ENCODE peak calls at places on chromosomes 16 and 17, in ten cellular contexts. Z is Peyer's patch; W is CD8-positive, alpha-beta memory T cell; I is naive thymus-derived CD4-positive, alpha-beta T cell; H is mammary epithelial cell; Y is GM23248; K is SJCRH30; J is A673; D is effector memory CD4-positive, alpha-beta T cell; U is heart left ventricle. N is an unnamed sample. For H3K27me3 and H3K36me3, the result is how much of the 10 kb centered on the place peaks cover.

GRCh38 chr16:19005561-19006445 is 22.1 kb downstream of the TMC7 start:
- DNase-seq in I (no peak), K (peak), U (peak), H (peak), D (no peak), Y (peak), J (peak), W (no peak), Z (peak), N (no peak)

GRCh38 chr17:32755045-32755805 is 121.7 kb downstream of the MYO1D start:
- DNase-seq in K (peak), D (no peak), Y (peak), I (peak), J (peak), H (peak), U (no peak), W (peak), Z (no peak), N (no peak)

GRCh38 chr16:84648595-84649510 is 542 bp downstream of the KLHL36 start:
- DNase-seq in K (no peak), H (peak), W (peak), I (peak), U (peak), Y (peak), D (peak), Z (peak), J (no peak), N (no peak)

GRCh38 chr16:5188318-5189025 is 90.9 kb upstream of the EEF2KMT start:
- DNase-seq in U (no peak), W (no peak), D (no peak), J (no peak), K (no peak), Y (no peak), Z (no peak), H (no peak), I (no peak), N (no peak)

GRCh38 chr16:79519448-79519847 is 81.1 kb downstream of the MAF start:
- DNase-seq in K (no peak), D (no peak), U (peak), W (no peak), H (no peak), J (no peak), Y (no peak), Z (no peak), I (no peak), N (no peak)

GRCh38 chr17:73436966-73437365 is 125.2 kb upstream of the CDC42EP4 start:
- DNase-seq in W (no peak), I (no peak), J (peak), D (no peak), H (no peak), K (no peak), U (no peak), Y (no peak), Z (no peak), N (no peak)

GRCh38 chr16:2531371-2531695 is at the start of gene CEMP1:
- DNase-seq in J (no peak), Z (no peak), U (no peak), W (no peak), I (no peak), D (no peak), H (no peak), Y (no peak), K (no peak), N (no peak)

GRCh38 chr17:66302761-66303626 is 581 bp downstream of the PRKCA start:
- DNase-seq in W (peak), H (peak), U (peak), I (peak), Y (peak), Z (peak), J (peak), D (peak), K (peak), N (no peak)

GRCh38 chr16:53768593-53768992 is 64.6 kb downstream of the FTO start:
- DNase-seq in H (peak), Z (no peak), I (no peak), J (peak), D (no peak), K (peak), U (no peak), Y (peak), W (no peak), N (no peak)

GRCh38 chr16:25692307-25692706 is 548 bp downstream of the HS3ST4 start:
- DNase-seq in U (no peak), Y (peak), J (peak), H (no peak), W (no peak), I (no peak), K (no peak), D (no peak), Z (no peak), N (no peak)

GRCh38 chr16:69017036-69017783 is 88.2 kb upstream of the HAS3 start:
- DNase-seq in K (no peak), Z (no peak), I (no peak), D (no peak), J (peak), H (peak), U (no peak), Y (peak), W (no peak), N (no peak)

GRCh38 chr17:58242171-58242784 is 3.9 kb downstream of the LPO start:
- DNase-seq in U (no peak), D (no peak), Y (no peak), W (no peak), J (peak), H (no peak), Z (no peak), K (peak), I (no peak), N (no peak)

GRCh38 chr16:67548265-67549126 is 13.8 kb upstream of the CTCF start:
- DNase-seq in Z (no peak), W (no peak), H (no peak), U (no peak), J (no peak), I (no peak), D (no peak), Y (peak), K (no peak), N (no peak)

GRCh38 chr17:16944334-16945140 is 27.4 kb downstream of the TNFRSF13B start:
- DNase-seq in I (no peak), Z (no peak), J (no peak), Y (no peak), W (no peak), H (no peak), D (no peak), K (no peak), U (no peak), N (no peak)

GRCh38 chr17:41466988-41467387 is at the start of gene KRT32:
- DNase-seq in Y (no peak), D (no peak), W (no peak), K (no peak), J (no peak), Z (no peak), U (no peak), I (no peak), H (no peak), N (no peak)

GRCh38 chr17:77320501-77321256 is 179.9 kb downstream of the SEC14L1 start:
- DNase-seq in J (peak), Y (peak), Z (peak), K (peak), U (no peak), I (no peak), H (peak), D (no peak), W (no peak), N (no peak)

GRCh38 chr17:78396436-78397335 is 18.2 kb downstream of the PGS1 start:
- DNase-seq in Y (no peak), H (no peak), I (no peak), K (no peak), U (peak), D (no peak), J (no peak), Z (no peak), W (no peak), N (no peak)

GRCh38 chr17:36182176-36183000 is 6.0 kb upstream of the TBC1D3B start:
- DNase-seq in H (no peak), D (no peak), Z (no peak), I (no peak), Y (peak), W (no peak), J (no peak), K (no peak), U (no peak), N (no peak)

GRCh38 chr16:53115773-53116172 is 61.0 kb downstream of the CHD9 start:
- DNase-seq in I (no peak), Y (no peak), D (no peak), K (no peak), Z (no peak), W (no peak), J (no peak), U (no peak), H (no peak), N (no peak)

GRCh38 chr17:63491976-63492575 is 15.2 kb downstream of the ACE start:
- DNase-seq in U (no peak), K (no peak), W (no peak), Z (no peak), D (no peak), Y (no peak), H (no peak), I (no peak), J (no peak), N (no peak)

GRCh38 chr17:3551189-3551588 is 6.4 kb downstream of the TRPV3 start:
- DNase-seq in Y (no peak), I (no peak), J (no peak), K (no peak), U (no peak), D (no peak), W (no peak), Z (peak), H (no peak), N (no peak)

GRCh38 chr16:19094542-19095365 is 19.0 kb upstream of the ITPRIPL2 start:
- DNase-seq in I (no peak), K (peak), D (no peak), U (no peak), Y (peak), H (no peak), Z (no peak), W (no peak), J (no peak), N (no peak)

DNA sequence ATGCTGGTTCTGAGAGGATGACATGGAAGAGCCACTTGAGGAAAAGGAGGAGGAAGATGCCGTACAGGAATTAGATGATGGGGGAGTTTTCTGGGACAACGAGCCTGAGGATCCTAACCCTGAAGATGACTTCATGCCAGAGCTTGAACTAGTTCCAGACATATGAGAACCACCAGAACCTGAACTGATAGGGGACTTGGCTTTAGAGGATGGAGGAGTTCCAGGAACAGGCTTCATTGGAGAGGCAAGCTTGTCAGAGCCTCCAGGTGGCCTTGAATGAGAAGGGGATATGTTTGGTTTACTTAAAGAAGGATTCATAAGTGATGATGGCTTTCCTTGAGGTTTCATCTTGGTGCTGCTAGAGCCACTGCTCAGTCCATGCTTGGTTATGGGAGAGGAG is 6.9 kb upstream of the FBXL20 start:
- DNase-seq in Z (no peak), I (no peak), H (no peak), K (no peak), U (peak), J (no peak), W (no peak), Y (no peak), D (no peak), N (no peak)
- H3K27ac ChIP-seq in Z (no peak), I (no peak), H (no peak), K (no peak), U (no peak), J (no peak), W (no peak), Y (no peak), D (no peak), N (no peak)

DNA sequence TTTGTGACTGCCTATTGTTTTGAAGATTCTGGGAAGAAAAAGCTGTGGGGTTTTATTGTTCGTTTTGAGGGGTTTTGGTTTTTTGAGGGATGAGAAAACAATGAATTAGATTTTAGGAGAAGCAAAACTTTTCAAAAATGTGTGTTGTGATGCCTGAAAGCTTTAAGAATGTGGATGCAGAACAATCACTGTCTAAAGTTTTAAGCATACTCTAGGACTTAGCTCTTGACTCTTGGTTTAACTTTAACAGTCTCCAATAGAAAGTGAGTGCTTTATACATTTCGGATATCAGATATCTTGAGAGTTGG is 914 bp downstream of the CFAP52 start:
- DNase-seq in H (no peak), Y (no peak), Z (no peak), K (no peak), J (no peak), U (no peak), D (no peak), I (no peak), W (no peak), N (no peak)
- H3K27me3 ChIP-seq in H (under half), Y (under half), Z (under half), K (under half), J (under half), U (under half), D (under half), I (under half), W (under half), N (under half)

GRCh38 chr16:87350681-87351319 is 32.8 kb downstream of the FBXO31 start:
- DNase-seq in W (no peak), K (no peak), D (no peak), Y (peak), U (no peak), Z (no peak), H (no peak), J (no peak), I (no peak), N (no peak)
- H3K36me3 ChIP-seq in W (under half), K (under half), D (under half), Y (under half), U (under half), Z (half or more), H (under half), J (under half), I (under half), N (under half)

GRCh38 chr16:8689686-8690085 is 15.3 kb downstream of the ABAT start:
- DNase-seq in W (no peak), U (no peak), Y (no peak), K (no peak), I (no peak), Z (no peak), D (no peak), J (no peak), H (no peak), N (no peak)

GRCh38 chr16:8685617-8686016 is 11.2 kb downstream of the ABAT start:
- DNase-seq in Z (no peak), Y (no peak), I (no peak), W (no peak), U (no peak), H (no peak), D (no peak), K (no peak), J (no peak), N (no peak)

GRCh38 chr16:8686031-8686621 is 11.7 kb downstream of the ABAT start:
- DNase-seq in W (no peak), J (no peak), I (no peak), U (peak), H (no peak), K (peak), D (no peak), Z (no peak), Y (no peak), N (no peak)

GRCh38 chr16:8683640-8684039 is 9.2 kb downstream of the ABAT start:
- DNase-seq in U (no peak), Z (no peak), W (no peak), Y (no peak), H (no peak), K (no peak), D (no peak), J (no peak), I (no peak), N (no peak)

DNA sequence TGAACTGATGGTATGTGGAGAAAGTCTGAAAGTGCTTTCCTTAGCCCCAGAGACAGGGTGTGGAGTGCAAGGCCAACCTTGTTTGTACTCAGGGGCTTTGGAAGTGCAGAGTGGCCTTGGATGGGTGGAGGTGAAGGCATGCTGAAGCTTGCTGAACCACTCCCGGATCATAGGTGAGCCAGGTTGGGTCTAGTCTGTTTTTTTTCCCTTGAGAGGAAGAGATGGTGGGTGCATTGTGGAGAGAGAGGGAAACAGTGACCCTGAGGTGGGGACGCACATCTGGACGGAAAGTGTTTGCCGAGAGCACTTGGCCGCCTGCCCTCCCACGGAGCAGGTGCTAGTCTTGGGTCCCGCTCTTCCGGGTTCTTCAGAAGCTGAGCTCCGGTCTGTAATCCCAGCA is 12.5 kb downstream of the ABAT start:
- DNase-seq in H (no peak), K (no peak), J (no peak), D (no peak), I (no peak), U (no peak), Z (no peak), W (no peak), Y (no peak), N (no peak)
- H3K27ac ChIP-seq in H (no peak), K (no peak), J (no peak), D (no peak), I (no peak), U (no peak), Z (no peak), W (no peak), Y (no peak), N (no peak)

GRCh38 chr17:80465316-80465974 is 11.0 kb downstream of the NPTX1 start:
- DNase-seq in Y (no peak), H (no peak), D (no peak), W (no peak), K (peak), J (no peak), Z (no peak), U (no peak), I (no peak), N (no peak)
- H3K27me3 ChIP-seq in Y (under half), H (under half), D (under half), W (under half), K (under half), J (half or more), Z (under half), U (under half), I (under half), N (under half)

GRCh38 chr17:81672504-81672903 is 6.0 kb downstream of the CCDC137 start:
- DNase-seq in H (no peak), J (no peak), W (no peak), U (no peak), D (no peak), Z (no peak), K (no peak), I (no peak), Y (no peak), N (no peak)

GRCh38 chr17:81672954-81673353 is 6.4 kb downstream of the CCDC137 start:
- DNase-seq in J (no peak), K (no peak), Z (no peak), I (no peak), H (no peak), W (no peak), Y (no peak), D (no peak), U (no peak), N (no peak)

GRCh38 chr17:81676906-81677305 is 6.7 kb downstream of the ARL16 start:
- DNase-seq in I (no peak), H (no peak), W (no peak), U (no peak), D (no peak), Z (no peak), K (no peak), J (no peak), Y (no peak), N (no peak)

GRCh38 chr17:81667754-81668153 is 1.2 kb downstream of the CCDC137 start:
- DNase-seq in I (no peak), W (no peak), U (no peak), Z (no peak), D (no peak), J (peak), H (peak), K (peak), Y (peak), N (no peak)

DNA sequence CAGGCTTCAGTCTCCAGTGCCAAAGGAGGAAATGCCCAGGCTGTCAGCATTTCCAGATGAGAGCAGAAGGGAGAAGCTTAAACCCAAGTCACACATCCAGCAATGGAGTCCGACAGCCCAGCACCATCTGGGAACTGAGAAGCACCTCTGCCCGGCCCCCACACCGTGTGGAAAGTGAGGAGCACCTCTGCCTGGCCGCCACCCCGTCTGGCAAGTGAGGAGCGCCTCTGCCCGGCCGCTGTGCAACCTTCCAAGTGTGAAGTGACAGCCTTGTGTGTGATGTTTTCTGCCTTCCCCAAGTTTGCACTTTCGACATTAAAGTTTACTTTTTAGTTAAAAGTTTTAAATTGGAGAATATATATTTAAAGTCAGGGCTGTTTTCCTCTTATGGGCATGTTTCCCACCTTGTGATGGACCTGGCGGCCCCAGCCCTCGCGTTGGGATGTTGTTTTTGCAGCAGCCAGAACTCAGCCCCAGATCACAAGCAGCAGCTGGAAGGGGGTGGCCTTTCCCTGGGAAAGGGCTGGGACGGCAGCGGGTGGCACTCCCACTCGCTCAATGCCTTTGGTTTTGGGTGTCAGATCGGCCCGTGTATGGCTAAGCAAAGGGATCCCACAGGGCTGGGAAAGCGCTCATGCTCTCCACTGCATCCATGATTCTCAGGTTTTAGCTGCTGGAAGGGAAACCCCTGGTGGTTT is 7.2 kb downstream of the CCDC137 start:
- DNase-seq in U (no peak), J (no peak), D (no peak), I (no peak), W (no peak), Z (no peak), H (no peak), K (no peak), Y (no peak), N (no peak)
- H3K36me3 ChIP-seq in U (half or more), J (half or more), D (under half), I (under half), W (under half), Z (half or more), H (under half), K (half or more), Y (under half), N (under half)